ENCODE peak calls at places on chromosomes 2 and 18, in nine cellular contexts. J is lower lobe of right lung, Q is esophagus squamous epithelium, U is left ventricle myocardium inferior, O is HepG2, M is tibial nerve, N is fibroblast of lung, V is heart right ventricle, I is dorsolateral prefrontal cortex. Z is an unnamed sample.

GRCh38 chr18:37534627-37535026 is 31.0 kb downstream of the CELF4 start:
- DNase-seq in N (no peak), O (no peak), J (no peak), V (no peak), U (no peak), Q (no peak), M (no peak), I (no peak), Z (no peak)

GRCh38 chr18:45402485-45403056 is 212.7 kb upstream of the SLC14A2 start:
- DNase-seq in V (no peak), O (no peak), J (no peak), I (no peak), Q (no peak), M (no peak), N (peak), U (no peak), Z (no peak)

GRCh38 chr2:170204561-170204960 is 26.6 kb downstream of the MYO3B start:
- DNase-seq in Q (no peak), U (no peak), I (no peak), N (no peak), O (no peak), V (no peak), J (no peak), M (no peak), Z (no peak)

GRCh38 chr2:137947714-137948336 is 16.4 kb upstream of the HNMT start:
- DNase-seq in J (peak), Q (no peak), V (peak), O (peak), U (peak), M (peak), I (peak), N (peak), Z (peak)

GRCh38 chr2:99708231-99708630 is 218.4 kb upstream of the REV1 start:
- DNase-seq in I (no peak), J (no peak), U (peak), V (peak), M (no peak), N (no peak), O (no peak), Q (no peak), Z (no peak)

GRCh38 chr2:148459300-148459891 is 185.2 kb upstream of the EPC2 start:
- DNase-seq in V (no peak), Q (no peak), M (no peak), O (no peak), N (peak), U (no peak), I (no peak), J (no peak), Z (peak)

GRCh38 chr2:145769053-145769716 is 1249.3 kb upstream of the ZEB2 start:
- DNase-seq in I (no peak), Q (no peak), V (no peak), M (no peak), O (no peak), U (no peak), N (no peak), J (no peak), Z (no peak)

GRCh38 chr2:46344696-46345095 is 47.5 kb downstream of the EPAS1 start:
- DNase-seq in N (no peak), U (no peak), J (no peak), Q (no peak), M (no peak), V (no peak), I (no peak), O (no peak), Z (peak)

GRCh38 chr18:61502472-61502871 is 169.2 kb downstream of the CDH20 start:
- DNase-seq in N (peak), Q (no peak), V (peak), O (peak), M (no peak), I (no peak), U (no peak), J (no peak), Z (peak)

GRCh38 chr18:79400091-79400590 is 4.4 kb downstream of the NFATC1 start:
- DNase-seq in N (no peak), M (peak), V (peak), O (no peak), J (peak), I (no peak), U (peak), Q (peak), Z (peak)

GRCh38 chr18:64332851-64333250 is 184.0 kb upstream of the LINC00305 start:
- DNase-seq in Q (no peak), U (no peak), J (no peak), N (no peak), V (no peak), O (no peak), I (no peak), M (no peak), Z (no peak)

GRCh38 chr2:83967854-83968253 is 491.2 kb downstream of the SUCLG1 start:
- DNase-seq in O (no peak), U (no peak), V (no peak), I (no peak), M (no peak), J (no peak), N (no peak), Q (no peak), Z (no peak)

GRCh38 chr18:40708726-40709125 is 1246.3 kb upstream of the PIK3C3 start:
- DNase-seq in J (no peak), O (no peak), Q (no peak), I (no peak), M (no peak), N (peak), V (no peak), U (no peak), Z (no peak)

GRCh38 chr18:23908827-23909226 is 105.7 kb upstream of the TTC39C start:
- DNase-seq in N (no peak), V (no peak), U (no peak), O (no peak), I (no peak), M (no peak), Q (no peak), J (no peak), Z (no peak)

GRCh38 chr2:240936106-240936505 is 30.0 kb downstream of the CROCC2 start:
- DNase-seq in Q (no peak), J (no peak), O (no peak), U (no peak), M (peak), V (no peak), I (no peak), N (no peak), Z (no peak)

GRCh38 chr2:77018219-77018618 is 504.0 kb downstream of the LRRTM4 start:
- DNase-seq in Q (no peak), M (no peak), U (no peak), O (peak), J (no peak), V (no peak), I (no peak), N (peak), Z (no peak)

GRCh38 chr2:120503793-120504571 is 158.0 kb downstream of the INHBB start:
- DNase-seq in V (peak), I (no peak), O (peak), Q (no peak), J (no peak), N (peak), M (no peak), U (peak), Z (no peak)

GRCh38 chr2:573025-573424 is 104.2 kb downstream of the TMEM18 start:
- DNase-seq in I (no peak), Q (no peak), J (no peak), O (no peak), U (no peak), M (no peak), N (no peak), V (no peak), Z (no peak)

GRCh38 chr18:39591647-39592046 is 2026.0 kb upstream of the CELF4 start:
- DNase-seq in O (no peak), V (no peak), J (no peak), M (no peak), Q (no peak), I (no peak), U (no peak), N (no peak), Z (no peak)

GRCh38 chr2:46703588-46703987 is 212.0 kb downstream of the MCFD2 start:
- DNase-seq in U (no peak), O (no peak), V (no peak), I (no peak), M (no peak), N (no peak), Q (no peak), J (no peak), Z (no peak)

GRCh38 chr2:179253226-179253625 is 11.4 kb downstream of the SESTD1 start:
- DNase-seq in I (no peak), N (no peak), Q (no peak), V (no peak), M (no peak), O (no peak), U (no peak), J (no peak), Z (peak)

GRCh38 chr2:40352321-40353099 is 99.4 kb downstream of the SLC8A1 start:
- DNase-seq in O (no peak), M (no peak), I (no peak), U (no peak), N (peak), Q (no peak), J (no peak), V (no peak), Z (no peak)

GRCh38 chr2:224293976-224294375 is 107.9 kb downstream of the FAM124B start:
- DNase-seq in O (no peak), Q (no peak), V (no peak), M (no peak), U (no peak), N (no peak), I (no peak), J (no peak), Z (no peak)

GRCh38 chr2:19888831-19889230 is 13.0 kb downstream of the TTC32 start:
- DNase-seq in N (no peak), I (no peak), M (no peak), O (no peak), V (no peak), Q (no peak), U (no peak), J (no peak), Z (no peak)

GRCh38 chr18:48775372-48776160 is 175.2 kb downstream of the SMAD7 start:
- DNase-seq in V (no peak), I (no peak), U (no peak), M (no peak), O (no peak), N (no peak), J (peak), Q (no peak), Z (no peak)

GRCh38 chr18:2994603-2995432 is 18.1 kb downstream of the LPIN2 start:
- DNase-seq in M (no peak), N (no peak), O (no peak), V (no peak), U (no peak), Q (peak), I (no peak), J (no peak), Z (no peak)

GRCh38 chr18:74512321-74513053 is 16.3 kb downstream of the CNDP2 start:
- DNase-seq in Q (no peak), M (no peak), V (no peak), O (no peak), U (no peak), I (peak), J (no peak), N (no peak), Z (no peak)

GRCh38 chr2:1632006-1632348 is 112.3 kb downstream of the PXDN start:
- DNase-seq in Q (no peak), V (no peak), O (no peak), M (no peak), N (peak), U (no peak), I (no peak), J (no peak), Z (no peak)

GRCh38 chr2:222572264-222572721 is 83.6 kb downstream of the FARSB start:
- DNase-seq in O (no peak), Q (no peak), J (no peak), I (no peak), N (no peak), U (no peak), V (no peak), M (no peak), Z (no peak)

GRCh38 chr2:200747668-200748618 is 63.8 kb upstream of the BZW1 start:
- DNase-seq in U (no peak), Q (no peak), N (peak), I (no peak), V (no peak), O (peak), J (no peak), M (no peak), Z (peak)

GRCh38 chr2:56102866-56103265 is 80.9 kb upstream of the CCDC85A start:
- DNase-seq in U (no peak), Q (no peak), V (no peak), M (no peak), N (peak), J (no peak), I (no peak), O (no peak), Z (no peak)

GRCh38 chr2:159455330-159455918 is 160.9 kb downstream of the BAZ2B start:
- DNase-seq in I (no peak), U (no peak), J (no peak), O (no peak), N (no peak), Q (no peak), M (no peak), V (no peak), Z (no peak)

GRCh38 chr2:128438091-128438490 is 119.4 kb upstream of the HS6ST1 start:
- DNase-seq in J (no peak), N (no peak), M (no peak), Q (no peak), O (no peak), U (no peak), V (no peak), I (no peak), Z (no peak)

GRCh38 chr2:121326628-121327027 is 41.6 kb upstream of the TFCP2L1 start:
- DNase-seq in I (no peak), Q (no peak), U (no peak), N (no peak), O (no peak), M (no peak), J (no peak), V (no peak), Z (no peak)

GRCh38 chr18:75915941-75916640 is 488.6 kb upstream of the SMIM21 start:
- DNase-seq in I (peak), O (no peak), V (no peak), U (no peak), M (no peak), J (no peak), Q (no peak), N (peak), Z (no peak)

GRCh38 chr18:45197526-45197970 is 417.7 kb upstream of the SLC14A2 start:
- DNase-seq in V (no peak), U (no peak), Q (no peak), J (no peak), O (no peak), M (no peak), N (peak), I (no peak), Z (peak)

GRCh38 chr2:64221935-64222334 is 77.7 kb upstream of the PELI1 start:
- DNase-seq in V (no peak), U (no peak), M (no peak), N (no peak), I (no peak), O (no peak), J (no peak), Q (no peak), Z (no peak)

GRCh38 chr18:6342990-6343389 is 71.7 kb downstream of the L3MBTL4 start:
- DNase-seq in O (peak), N (no peak), M (no peak), J (no peak), U (no peak), V (no peak), I (no peak), Q (no peak), Z (no peak)

GRCh38 chr18:28045176-28045810 is 131.6 kb downstream of the CDH2 start:
- DNase-seq in M (no peak), O (no peak), U (no peak), I (no peak), N (peak), J (no peak), Q (no peak), V (no peak), Z (peak)

GRCh38 chr2:182784777-182785176 is 68.7 kb downstream of the DNAJC10 start:
- DNase-seq in I (no peak), Q (no peak), N (peak), V (no peak), M (no peak), J (no peak), O (peak), U (no peak), Z (peak)
- TF ChIP-seq CTCF in I (peak), Q (no peak), N (peak), V (peak), M (peak), J (peak), O (peak), U (peak), Z (peak)

GRCh38 chr18:58501033-58501432 is 127.9 kb downstream of the ALPK2 start:
- DNase-seq in Q (no peak), J (no peak), V (no peak), U (no peak), M (no peak), N (no peak), I (no peak), O (no peak), Z (no peak)
- H3K4me3 ChIP-seq in Q (no peak), J (no peak), V (no peak), U (no peak), M (no peak), N (no peak), I (no peak), O (no peak), Z (no peak)

GRCh38 chr2:230872151-230872967 is 7.6 kb downstream of the ITM2C start:
- DNase-seq in O (no peak), Q (no peak), N (no peak), U (no peak), V (no peak), J (no peak), M (no peak), I (no peak), Z (no peak)
- TF ChIP-seq CTCF in O (no peak), Q (no peak), N (no peak), U (no peak), V (no peak), J (no peak), M (no peak), I (no peak), Z (no peak)

GRCh38 chr2:239265681-239266435 is 135.0 kb downstream of the HDAC4 start:
- DNase-seq in M (no peak), J (no peak), Q (no peak), O (no peak), U (no peak), N (no peak), I (no peak), V (no peak), Z (no peak)
- H3K4me3 ChIP-seq in M (no peak), J (peak), Q (no peak), O (no peak), U (no peak), N (no peak), I (no peak), V (no peak), Z (no peak)

GRCh38 chr18:47397671-47398319 is 146.3 kb upstream of the SKOR2 start:
- DNase-seq in U (no peak), V (no peak), J (no peak), M (no peak), O (peak), Q (no peak), N (no peak), I (no peak), Z (no peak)
- TF ChIP-seq CTCF in U (no peak), V (peak), J (no peak), M (peak), O (peak), Q (no peak), N (no peak), I (no peak), Z (no peak)